ENCODE peak calls at places on chromosomes 7 and 10, in four cellular contexts. One of them, this sample, is unnamed.

GRCh38 chr7:31327071-31327470 is 13.5 kb downstream of the NEUROD6 start:
- DNase-seq in endothelial cell: no peak
- DNase-seq in dorsolateral prefrontal cortex: no peak
- DNase-seq in WTC11: no peak
- DNase-seq in this sample: no peak

GRCh38 chr7:70736715-70737460 is 395.1 kb upstream of the GALNT17 start:
- DNase-seq in endothelial cell: no peak
- DNase-seq in dorsolateral prefrontal cortex: no peak
- DNase-seq in WTC11: no peak
- DNase-seq in this sample: no peak

GRCh38 chr10:47335906-47336305 is 12.3 kb upstream of the RBP3 start:
- DNase-seq in endothelial cell: no peak
- DNase-seq in dorsolateral prefrontal cortex: no peak
- DNase-seq in WTC11: no peak
- DNase-seq in this sample: no peak

GRCh38 chr7:50778189-50778588 is 4.5 kb downstream of the GRB10 start:
- DNase-seq in endothelial cell: no peak
- DNase-seq in dorsolateral prefrontal cortex: no peak
- DNase-seq in WTC11: no peak
- DNase-seq in this sample: no peak

GRCh38 chr10:31929986-31930675 is 1.5 kb upstream of the ARHGAP12 start:
- DNase-seq in endothelial cell: no peak
- DNase-seq in dorsolateral prefrontal cortex: no peak
- DNase-seq in WTC11: no peak
- DNase-seq in this sample: peak

GRCh38 chr10:85858776-85859515 is 507.6 kb downstream of the GRID1 start:
- DNase-seq in endothelial cell: no peak
- DNase-seq in dorsolateral prefrontal cortex: no peak
- DNase-seq in WTC11: no peak
- DNase-seq in this sample: no peak

GRCh38 chr7:45389073-45389872 is 184.9 kb upstream of the ADCY1 start:
- DNase-seq in endothelial cell: no peak
- DNase-seq in dorsolateral prefrontal cortex: no peak
- DNase-seq in WTC11: no peak
- DNase-seq in this sample: no peak

GRCh38 chr7:143979359-143979758 is 20.8 kb upstream of the OR6B1 start:
- DNase-seq in endothelial cell: no peak
- DNase-seq in dorsolateral prefrontal cortex: no peak
- DNase-seq in WTC11: no peak
- DNase-seq in this sample: no peak

GRCh38 chr10:121734517-121735137 is 136.4 kb upstream of the FGFR2 start:
- DNase-seq in endothelial cell: peak
- DNase-seq in dorsolateral prefrontal cortex: no peak
- DNase-seq in WTC11: peak
- DNase-seq in this sample: peak

GRCh38 chr10:102121739-102122372 is 1.7 kb upstream of the LDB1 start:
- DNase-seq in endothelial cell: peak
- DNase-seq in dorsolateral prefrontal cortex: no peak
- DNase-seq in WTC11: peak
- DNase-seq in this sample: no peak

GRCh38 chr7:108286290-108286904 is 156.2 kb upstream of the LAMB4 start:
- DNase-seq in endothelial cell: no peak
- DNase-seq in dorsolateral prefrontal cortex: no peak
- DNase-seq in WTC11: no peak
- DNase-seq in this sample: no peak

GRCh38 chr7:16847381-16847860 is 34.4 kb downstream of the AGR3 start:
- DNase-seq in endothelial cell: no peak
- DNase-seq in dorsolateral prefrontal cortex: no peak
- DNase-seq in WTC11: no peak
- DNase-seq in this sample: no peak

This sample was measured in immature natural killer cell.